ENCODE peak calls at places on chromosomes 6 and 20, in six cellular contexts. Y is effector memory CD8-positive, alpha-beta T cell; C is T-helper 2 cell; P is NCI-H1105 treated with DMSO at 0.1 percent for 48 hours; M is tibial nerve; O is HCT116. L is an unnamed sample.

GRCh38 chr20:4092136-4092479 is 76.8 kb upstream of the RNF24 start:
- DNase-seq in Y (no peak), C (no peak), P (no peak), M (no peak), O (no peak), L (no peak)

GRCh38 chr6:1579096-1579495 is 30.6 kb upstream of the FOXC1 start:
- DNase-seq in Y (no peak), C (no peak), P (no peak), M (no peak), O (no peak), L (no peak)

GRCh38 chr6:39426057-39426592 is 103.6 kb upstream of the KCNK16 start:
- DNase-seq in Y (no peak), C (no peak), P (no peak), M (no peak), O (no peak), L (no peak)

GRCh38 chr6:133972388-133972787 is 19.4 kb downstream of the TBPL1 start:
- DNase-seq in Y (no peak), C (no peak), P (no peak), M (no peak), O (no peak), L (no peak)

GRCh38 chr6:11702039-11702795 is 76.4 kb downstream of the ADTRP start:
- DNase-seq in Y (no peak), C (no peak), P (no peak), M (no peak), O (no peak), L (no peak)

GRCh38 chr6:31270788-31271640 is 878 bp downstream of the HLA-C start:
- DNase-seq in Y (peak), C (peak), P (no peak), M (peak), O (no peak), L (peak)

GRCh38 chr6:5997420-5998093 is 9.2 kb downstream of the NRN1 start:
- DNase-seq in Y (no peak), C (no peak), P (peak), M (no peak), O (no peak), L (no peak)

GRCh38 chr6:41527721-41528408 is 18.3 kb upstream of the FOXP4 start:
- DNase-seq in Y (no peak), C (no peak), P (no peak), M (no peak), O (no peak), L (no peak)

GRCh38 chr20:32823078-32823477 is 3.3 kb downstream of the MAPRE1 start:
- DNase-seq in Y (no peak), C (no peak), P (no peak), M (no peak), O (no peak), L (no peak)